ENCODE peak calls at places on chromosomes 12 and 14, in four cellular contexts. A is IMR-90, C is H9, O is H1. H is an unnamed sample.

GRCh38 chr12:53217049-53217929 is 10.2 kb upstream of the ITGB7 start:
- DNase-seq in A (no peak), O (no peak), C (peak), H (peak)

GRCh38 chr12:67648306-67649164 is at the start of gene DYRK2:
- DNase-seq in O (peak), C (peak), A (peak), H (peak)

GRCh38 chr14:33039321-33039720 is 100.6 kb downstream of the NPAS3 start:
- DNase-seq in A (no peak), C (no peak), O (no peak), H (no peak)

GRCh38 chr12:31773223-31773750 is 44.5 kb upstream of the AMN1 start:
- DNase-seq in C (no peak), A (no peak), O (no peak), H (peak)

GRCh38 chr14:73751157-73751691 is 37.0 kb upstream of the PNMA1 start:
- DNase-seq in O (no peak), C (peak), A (no peak), H (no peak)

GRCh38 chr14:50943261-50943942 is 881 bp downstream of the PYGL start:
- DNase-seq in C (peak), O (no peak), A (peak), H (peak)

GRCh38 chr14:91737619-91738018 is 5.7 kb upstream of the CATSPERB start:
- DNase-seq in O (no peak), A (no peak), C (no peak), H (no peak)

GRCh38 chr14:55834390-55834789 is 254.4 kb downstream of the KTN1 start:
- DNase-seq in C (no peak), A (no peak), O (no peak), H (no peak)

GRCh38 chr14:72745991-72746980 is 147.6 kb downstream of the DPF3 start:
- DNase-seq in O (no peak), A (peak), C (no peak), H (no peak)

GRCh38 chr14:68621400-68622365 is 171.2 kb downstream of the ZFP36L1 start:
- DNase-seq in A (peak), O (no peak), C (no peak), H (no peak)

GRCh38 chr14:105419305-105420091 is at the start of gene MTA1:
- DNase-seq in A (peak), C (no peak), O (no peak), H (peak)

GRCh38 chr12:128779901-128780300 is 43.9 kb downstream of the SLC15A4 start:
- DNase-seq in A (no peak), C (no peak), O (no peak), H (no peak)

GRCh38 chr12:114405449-114406271 is at the start of gene TBX5:
- DNase-seq in O (no peak), A (peak), C (peak), H (peak)

GRCh38 chr12:55686366-55687010 is 21.2 kb downstream of the ITGA7 start:
- DNase-seq in O (no peak), A (no peak), C (no peak), H (no peak)

GRCh38 chr14:104101086-104101621 is 15.7 kb downstream of the ASPG start:
- DNase-seq in O (no peak), A (no peak), C (no peak), H (no peak)

GRCh38 chr14:97840159-97840558 is 1043.0 kb downstream of the VRK1 start:
- DNase-seq in C (no peak), O (no peak), A (no peak), H (no peak)

GRCh38 chr12:94640134-94640928 is 10.0 kb downstream of the TMCC3 start:
- DNase-seq in O (no peak), C (no peak), A (peak), H (no peak)

GRCh38 chr12:119699199-119699765 is 31.3 kb downstream of the PRKAB1 start:
- DNase-seq in A (no peak), C (no peak), O (no peak), H (no peak)

GRCh38 chr12:116194935-116195431 is 82.5 kb downstream of the MED13L start:
- DNase-seq in A (no peak), O (no peak), C (no peak), H (peak)

GRCh38 chr14:73426877-73427276 is 31.5 kb downstream of the NUMB start:
- DNase-seq in O (no peak), C (no peak), A (peak), H (no peak)

GRCh38 chr12:49413796-49414195 is 46.5 kb downstream of the SPATS2 start:
- DNase-seq in O (no peak), C (no peak), A (peak), H (no peak)

GRCh38 chr14:56064513-56064912 is 53.7 kb upstream of the PELI2 start:
- DNase-seq in A (no peak), O (no peak), C (no peak), H (no peak)

GRCh38 chr12:6954316-6954710 is 3.2 kb downstream of the PTPN6 start:
- DNase-seq in A (no peak), C (no peak), O (no peak), H (no peak)

GRCh38 chr14:61174395-61175386 is 106.4 kb downstream of the TMEM30B start:
- DNase-seq in C (no peak), A (peak), O (no peak), H (peak)

GRCh38 chr12:84397279-84397678 is 515.3 kb downstream of the SLC6A15 start:
- DNase-seq in C (no peak), A (no peak), O (no peak), H (no peak)

GRCh38 chr14:67500981-67501380 is 12.5 kb upstream of the TMEM229B start:
- DNase-seq in O (no peak), A (no peak), C (no peak), H (no peak)

GRCh38 chr12:91978143-91978542 is 167.5 kb downstream of the BTG1 start:
- DNase-seq in C (no peak), O (no peak), A (peak), H (no peak)

GRCh38 chr14:102280376-102280962 is 24.5 kb downstream of the MOK start:
- DNase-seq in A (peak), O (no peak), C (no peak), H (no peak)

GRCh38 chr12:19675361-19675760 is 236.1 kb downstream of the AEBP2 start:
- DNase-seq in O (no peak), A (no peak), C (no peak), H (no peak)

GRCh38 chr12:11944321-11944720 is 126.4 kb upstream of the BCL2L14 start:
- DNase-seq in A (no peak), O (no peak), C (no peak), H (no peak)

GRCh38 chr14:61152851-61153364 is 128.2 kb downstream of the TMEM30B start:
- DNase-seq in A (peak), O (no peak), C (no peak), H (no peak)

GRCh38 chr12:100857971-100858370 is 63.4 kb downstream of the ANO4 start:
- DNase-seq in O (no peak), A (peak), C (no peak), H (no peak)

GRCh38 chr12:9750276-9751203 is 10.2 kb downstream of the CD69 start:
- DNase-seq in O (no peak), A (peak), C (peak), H (peak)

GRCh38 chr12:89162704-89163261 is 189.5 kb downstream of the DUSP6 start:
- DNase-seq in C (no peak), A (peak), O (no peak), H (no peak)

GRCh38 chr12:74791365-74791764 is 253.7 kb downstream of the ATXN7L3B start:
- DNase-seq in C (no peak), A (no peak), O (no peak), H (peak)

GRCh38 chr12:104024348-104024747 is 25.6 kb downstream of the GLT8D2 start:
- DNase-seq in A (no peak), C (no peak), O (no peak), H (no peak)

GRCh38 chr12:102680296-102680695 is 199.9 kb upstream of the IGF1 start:
- DNase-seq in C (no peak), A (no peak), O (no peak), H (peak)

GRCh38 chr12:102673606-102674005 is 193.2 kb upstream of the IGF1 start:
- DNase-seq in A (no peak), C (no peak), O (no peak), H (no peak)

GRCh38 chr12:102681309-102681708 is 200.9 kb upstream of the IGF1 start:
- DNase-seq in A (no peak), O (no peak), C (no peak), H (no peak)

GRCh38 chr12:102676812-102677211 is 196.4 kb upstream of the IGF1 start:
- DNase-seq in C (no peak), A (no peak), O (no peak), H (no peak)

DNA sequence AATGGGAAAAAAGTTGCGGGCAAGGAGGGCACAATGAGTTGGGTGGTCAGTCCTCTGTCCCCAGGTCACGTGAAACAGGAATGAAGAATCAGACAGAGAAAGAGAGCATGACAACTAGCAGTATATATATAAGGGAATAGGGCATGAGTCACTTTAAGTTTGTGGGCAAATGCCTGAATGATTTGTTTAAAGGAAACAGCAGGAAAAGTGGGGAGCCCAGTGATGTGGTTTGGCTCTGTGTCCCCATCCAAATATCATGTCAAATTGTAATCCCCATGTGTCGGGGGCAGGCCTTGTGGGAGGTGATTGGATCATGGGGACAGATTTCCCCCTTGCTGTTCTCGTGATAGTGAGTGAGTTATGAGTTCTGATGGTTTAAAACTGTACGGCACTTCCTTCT is 195.3 kb upstream of the IGF1 start:
- DNase-seq in A (peak), O (no peak), C (no peak), H (no peak)
- H4K5ac ChIP-seq in A (no peak), O (no peak), C (no peak), H (no peak)

DNA sequence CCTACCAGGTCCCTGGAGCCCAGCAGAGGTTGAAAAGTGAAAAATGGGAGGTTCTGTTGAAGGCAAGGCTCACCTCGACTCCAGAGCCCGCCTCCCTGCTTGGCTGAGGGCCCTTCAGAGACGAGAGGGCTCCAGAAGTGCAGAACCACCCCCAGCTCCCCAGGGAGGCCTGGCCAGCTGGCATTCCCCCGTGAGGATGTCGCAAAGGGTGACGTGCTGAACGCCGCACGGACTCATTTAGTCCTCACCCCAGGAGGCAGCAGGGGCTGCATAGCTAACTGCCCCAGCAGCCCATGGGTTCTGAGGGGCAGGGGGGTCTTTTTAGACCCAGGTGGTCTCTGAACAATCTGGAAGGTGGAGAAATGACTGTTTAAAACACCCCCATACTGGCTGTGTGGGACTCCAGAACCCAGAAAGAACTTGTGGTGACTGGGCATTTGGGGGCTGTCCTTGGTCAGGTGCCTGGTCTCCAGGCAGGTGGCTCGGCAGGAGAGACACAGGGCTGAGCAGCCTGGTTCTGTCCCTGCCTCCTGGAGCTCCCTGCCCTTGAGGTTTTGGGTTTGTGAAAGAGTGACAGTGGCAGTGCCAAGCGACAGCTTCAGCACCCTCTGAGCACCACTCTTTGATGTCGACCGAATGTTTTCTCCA is 32.0 kb downstream of the ANAPC7 start:
- DNase-seq in O (no peak), A (no peak), C (peak), H (no peak)
- H4K5ac ChIP-seq in O (no peak), A (no peak), C (no peak), H (no peak)

DNA sequence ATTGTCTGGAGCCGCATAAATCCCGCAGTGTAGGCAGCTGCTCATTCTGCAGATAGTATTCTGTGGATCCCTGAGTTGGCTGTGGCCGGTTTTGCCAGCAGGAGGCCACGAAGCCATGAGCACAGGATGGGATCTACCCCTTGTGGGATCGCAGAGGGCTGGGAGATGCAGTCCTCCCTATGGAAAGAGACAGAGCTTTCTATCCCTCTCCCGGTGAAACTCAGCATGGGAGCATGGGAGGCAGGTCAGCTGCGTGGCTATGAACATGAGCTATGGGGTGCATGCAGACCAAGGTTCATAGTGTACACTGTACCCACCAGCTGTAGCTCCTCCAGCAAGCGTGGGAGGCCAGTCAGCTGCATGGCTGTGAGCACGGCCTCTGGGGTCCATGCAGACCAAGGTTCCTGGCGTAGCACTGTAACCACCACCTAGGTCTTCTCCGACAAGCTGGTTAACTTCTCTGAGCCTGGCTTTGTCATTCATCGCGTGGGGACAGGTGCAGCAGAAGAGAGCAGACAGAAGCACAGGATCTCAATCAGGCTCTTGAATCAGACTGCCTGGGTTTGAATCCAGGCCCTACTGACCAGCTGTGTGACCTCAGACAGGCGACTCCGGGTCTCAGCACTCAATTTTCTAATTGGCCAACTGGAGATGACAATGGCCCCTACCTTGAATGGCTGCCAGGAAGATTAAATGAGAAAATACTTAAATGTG is 5.9 kb downstream of the BDKRB1 start:
- DNase-seq in C (no peak), O (no peak), A (peak), H (no peak)
- H4K5ac ChIP-seq in C (no peak), O (no peak), A (peak), H (no peak)

GRCh38 chr12:47903927-47904646 is 707 bp downstream of the VDR start:
- DNase-seq in C (peak), A (peak), O (no peak), H (peak)

GRCh38 chr12:47901285-47902093 is 3.3 kb downstream of the VDR start:
- DNase-seq in A (no peak), C (no peak), O (no peak), H (no peak)

GRCh38 chr12:47902131-47902639 is 2.6 kb downstream of the VDR start:
- DNase-seq in O (no peak), C (no peak), A (no peak), H (no peak)

GRCh38 chr12:47904647-47905312 is at the start of gene VDR:
- DNase-seq in C (peak), O (peak), A (peak), H (peak)

DNA sequence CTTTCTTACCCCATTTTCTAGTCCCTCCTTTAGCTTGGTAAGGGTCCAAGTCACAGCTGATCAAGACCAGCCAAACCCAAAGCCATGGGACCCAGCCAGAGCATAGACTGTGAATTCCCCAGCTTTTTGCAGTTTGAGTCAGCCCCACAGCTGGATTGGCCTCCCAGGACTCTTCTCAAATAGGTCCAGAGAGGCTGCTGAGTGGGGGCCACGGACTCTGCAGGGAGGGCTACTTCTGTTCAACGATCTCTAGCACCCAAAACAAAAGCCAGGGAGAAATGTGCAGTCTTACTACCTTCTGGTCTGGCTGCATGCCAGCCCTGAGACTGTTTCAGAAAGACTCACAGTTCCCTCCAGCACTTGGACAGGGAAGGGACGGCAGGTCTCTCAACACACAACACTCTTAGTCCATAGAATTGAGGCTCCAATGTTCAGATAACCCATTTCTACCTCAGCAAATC is 1.6 kb downstream of the VDR start:
- DNase-seq in A (peak), O (no peak), C (no peak), H (no peak)
- H4K5ac ChIP-seq in A (peak), O (no peak), C (no peak), H (no peak)

GRCh38 chr12:13337786-13338185 is 141.3 kb downstream of the EMP1 start:
- DNase-seq in O (no peak), C (no peak), A (no peak), H (no peak)
- H4K5ac ChIP-seq in O (no peak), C (no peak), A (no peak), H (no peak)

GRCh38 chr12:565589-566105 is 97.6 kb downstream of the NINJ2 start:
- DNase-seq in C (no peak), O (no peak), A (no peak), H (no peak)
- H4K5ac ChIP-seq in C (no peak), O (no peak), A (no peak), H (no peak)

GRCh38 chr14:41051801-41052200 is 554.9 kb upstream of the LRFN5 start:
- DNase-seq in C (no peak), O (peak), A (no peak), H (peak)

GRCh38 chr14:41055589-41055988 is 551.1 kb upstream of the LRFN5 start:
- DNase-seq in C (no peak), O (no peak), A (no peak), H (no peak)
- H4K5ac ChIP-seq in C (no peak), O (no peak), A (no peak), H (no peak)

GRCh38 chr12:131352296-131352900 is 358.5 kb upstream of the SFSWAP start:
- DNase-seq in A (no peak), C (peak), O (no peak), H (no peak)
- H4K5ac ChIP-seq in A (no peak), C (no peak), O (no peak), H (no peak)

DNA sequence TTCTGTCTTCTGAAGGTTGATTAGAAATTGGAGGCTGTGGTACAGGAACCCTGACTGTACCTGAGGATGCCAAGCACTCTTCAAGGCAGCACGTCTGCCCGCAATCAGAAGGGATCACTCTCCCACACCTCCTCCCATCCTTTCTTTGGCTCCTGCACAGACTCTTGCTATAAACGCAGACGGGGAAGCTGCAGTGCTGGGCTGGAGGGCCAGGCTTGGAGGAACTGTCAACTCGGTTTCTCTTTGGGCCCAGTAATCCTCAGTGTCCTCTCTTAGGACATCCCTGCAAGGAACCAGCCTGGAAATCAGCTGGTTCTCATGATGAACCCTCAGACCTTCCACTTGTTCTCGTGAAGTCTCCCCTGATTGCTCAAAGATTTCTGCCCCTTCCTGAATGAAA is 201.4 kb downstream of the ADGRD1 start:
- DNase-seq in O (no peak), A (no peak), C (no peak), H (no peak)
- H4K5ac ChIP-seq in O (no peak), A (no peak), C (no peak), H (no peak)

H was measured in mesendoderm.